ENCODE peak calls at places on chromosome 2, in six cellular contexts. H is GM12891, A is K562, L is HepG2, Q is GM12878, X is H1. E is an unnamed sample.

GRCh38 chr2:45128580-45128997 is 119.3 kb upstream of the SIX2 start:
- DNase-seq in H (no peak), X (no peak), Q (no peak), A (no peak), L (no peak), E (no peak)

GRCh38 chr2:146940016-146940685 is 904.7 kb upstream of the ACVR2A start:
- DNase-seq in A (no peak), H (no peak), Q (no peak), L (no peak), X (no peak), E (no peak)

GRCh38 chr2:127057371-127058245 is 49.3 kb downstream of the BIN1 start:
- DNase-seq in A (no peak), X (no peak), H (no peak), L (no peak), Q (no peak), E (no peak)

GRCh38 chr2:240786871-240787311 is 33.1 kb downstream of the KIF1A start:
- DNase-seq in A (no peak), H (no peak), L (no peak), Q (no peak), X (no peak), E (no peak)

GRCh38 chr2:212227755-212228154 is 310.8 kb downstream of the ERBB4 start:
- DNase-seq in Q (no peak), A (no peak), L (peak; percentile 39), X (no peak), H (no peak), E (no peak)

GRCh38 chr2:213086050-213086449 is 65.4 kb downstream of the IKZF2 start:
- DNase-seq in X (no peak), A (no peak), H (no peak), Q (no peak), L (no peak), E (no peak)

GRCh38 chr2:33529771-33530481 is 53.5 kb downstream of the RASGRP3 start:
- DNase-seq in H (no peak), A (peak; percentile 20), L (no peak), X (no peak), Q (peak; percentile 28), E (no peak)

GRCh38 chr2:70496819-70497218 is 56.8 kb downstream of the TGFA start:
- DNase-seq in X (no peak), H (no peak), Q (no peak), L (no peak), A (no peak), E (no peak)

GRCh38 chr2:205802069-205802468 is 119.8 kb downstream of the NRP2 start:
- DNase-seq in X (no peak), H (no peak), L (no peak), Q (no peak), A (no peak), E (no peak)

GRCh38 chr2:222637072-222637471 is 18.8 kb downstream of the FARSB start:
- DNase-seq in Q (no peak), A (no peak), L (no peak), H (no peak), X (no peak), E (no peak)

GRCh38 chr2:26574900-26575560 is 66.1 kb downstream of the CIB4 start:
- DNase-seq in X (no peak), Q (no peak), L (no peak), H (no peak), A (no peak), E (no peak)

GRCh38 chr2:171478345-171478744 is 43.9 kb upstream of the CYBRD1 start:
- DNase-seq in Q (no peak), H (no peak), X (no peak), L (no peak), A (no peak), E (no peak)

GRCh38 chr2:75311993-75312392 is 112.7 kb upstream of the TACR1 start:
- DNase-seq in L (peak; percentile 22), H (peak; percentile 47), Q (peak; percentile 89), A (peak; percentile 10), X (no peak), E (peak; percentile 32)

GRCh38 chr2:70569559-70569958 is 15.9 kb upstream of the TGFA start:
- DNase-seq in H (no peak), X (no peak), Q (no peak), L (no peak), A (no peak), E (no peak)

GRCh38 chr2:12711339-12711738 is 5.4 kb upstream of the TRIB2 start:
- DNase-seq in L (no peak), A (no peak), H (no peak), Q (no peak), X (no peak), E (no peak)

GRCh38 chr2:237647176-237648015 is 20.0 kb downstream of the LRRFIP1 start:
- DNase-seq in X (no peak), L (no peak), Q (no peak), A (no peak), H (no peak), E (no peak)

GRCh38 chr2:66794571-66794970 is 359.6 kb downstream of the MEIS1 start:
- DNase-seq in H (no peak), L (no peak), X (no peak), Q (no peak), A (no peak), E (no peak)

GRCh38 chr2:59276917-59277316 is 1035.8 kb upstream of the FANCL start:
- DNase-seq in X (no peak), L (no peak), H (no peak), A (no peak), Q (no peak), E (no peak)

DNA sequence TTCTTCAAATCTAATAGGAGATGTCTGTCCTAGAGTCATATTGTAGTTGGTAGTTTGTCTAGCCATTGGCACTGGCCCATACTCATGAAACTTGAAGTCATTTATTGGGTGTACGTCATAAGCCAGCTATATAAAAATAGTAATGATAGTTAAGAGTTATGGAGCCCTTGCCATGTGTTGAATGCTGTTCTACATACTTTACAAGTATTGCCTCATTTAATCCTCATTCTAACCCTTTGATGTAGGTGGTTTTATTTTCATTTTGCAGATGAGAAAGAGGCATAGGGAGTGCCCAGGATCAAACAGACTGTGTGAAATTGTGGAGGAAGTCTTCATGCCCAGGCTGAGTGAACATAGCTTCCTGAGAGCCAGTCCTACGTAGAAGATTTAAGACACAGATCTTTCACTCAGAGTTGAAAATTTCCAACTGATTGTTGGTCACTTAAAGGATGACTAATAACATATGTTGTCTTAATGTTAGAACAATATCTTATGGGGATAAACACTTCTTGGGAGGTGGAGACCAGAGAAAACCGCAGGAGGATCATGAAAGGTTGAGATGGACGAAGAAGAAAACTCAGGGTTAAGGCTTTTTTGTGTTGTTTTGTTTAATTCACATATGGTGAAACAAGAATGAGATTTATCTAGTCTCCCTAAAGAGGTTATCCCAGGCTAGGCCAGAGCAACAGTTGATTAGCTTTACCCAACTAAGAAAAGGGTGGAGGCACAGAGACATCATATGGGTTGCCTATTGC is 156.0 kb downstream of the CERS6 start:
- DNase-seq in A (no peak), Q (no peak), H (no peak), X (no peak), L (no peak), E (no peak)
- TF ChIP-seq POLR2AphosphoS5 in A (no peak), Q (no peak), H (no peak), X (no peak), L (no peak), E (no peak)

GRCh38 chr2:96971926-96972444 is 14.4 kb downstream of the FAM178B start:
- DNase-seq in H (no peak), X (no peak), Q (no peak), L (no peak), A (no peak), E (no peak)

GRCh38 chr2:96969321-96969720 is 17.1 kb downstream of the FAM178B start:
- DNase-seq in L (no peak), X (no peak), A (no peak), Q (no peak), H (no peak), E (no peak)

GRCh38 chr2:96967964-96968363 is 18.4 kb downstream of the FAM178B start:
- DNase-seq in L (no peak), X (no peak), H (no peak), Q (no peak), A (no peak), E (no peak)

GRCh38 chr2:96970248-96970875 is 16.0 kb downstream of the FAM178B start:
- DNase-seq in H (no peak), Q (no peak), X (no peak), L (no peak), A (no peak), E (no peak)

GRCh38 chr2:96970910-96971309 is 15.5 kb downstream of the FAM178B start:
- DNase-seq in A (no peak), Q (no peak), L (no peak), H (no peak), X (no peak), E (no peak)
- TF ChIP-seq TAF1 in A (no peak), Q (no peak), L (no peak), H (no peak), X (no peak), E (no peak)

DNA sequence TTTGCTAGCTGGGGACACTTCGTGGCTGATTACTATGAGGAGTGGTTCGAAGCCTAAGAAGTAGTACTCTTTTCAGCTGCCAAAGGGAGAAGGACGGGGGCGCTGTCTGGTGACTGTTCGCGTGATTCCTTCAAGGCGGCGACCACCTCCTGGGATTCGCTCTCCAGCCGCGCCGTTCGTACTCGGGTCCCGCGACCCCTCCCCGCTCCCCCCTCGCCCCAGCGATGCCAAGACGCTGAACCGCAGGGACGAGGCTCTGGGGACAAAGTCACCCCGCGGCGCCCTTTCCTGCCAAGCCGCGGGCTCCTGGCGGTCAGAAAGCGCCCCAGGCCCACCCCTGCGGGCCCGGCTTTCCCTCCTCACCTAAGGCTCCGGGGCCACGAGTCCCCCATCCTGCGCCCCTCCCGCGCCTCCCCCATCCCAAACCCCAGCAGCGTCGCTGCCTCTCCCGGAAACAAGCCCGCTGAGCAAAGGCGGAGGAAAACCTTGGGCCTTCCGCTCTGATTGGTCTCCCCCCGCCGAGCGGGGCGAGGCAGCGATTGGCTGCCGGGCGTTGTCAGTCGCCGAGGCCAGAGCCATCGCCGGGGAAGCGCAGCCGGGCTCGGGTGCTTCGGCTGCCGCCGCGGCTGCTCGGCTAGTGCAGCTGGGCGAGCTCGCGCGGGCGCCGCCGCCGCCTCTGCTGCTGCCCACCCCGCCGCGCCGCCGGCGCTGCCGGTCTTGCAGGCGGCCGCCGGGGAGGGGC is 404.3 kb downstream of the XIRP2 start:
- DNase-seq in H (peak; percentile 85), X (peak; percentile 87), Q (no peak), A (peak; percentile 58), L (peak; percentile 64), E (peak; percentile 81)
- TF ChIP-seq POLR2A in H (no peak), X (peak; percentile 67), Q (no peak), A (no peak), L (no peak), E (no peak)

DNA sequence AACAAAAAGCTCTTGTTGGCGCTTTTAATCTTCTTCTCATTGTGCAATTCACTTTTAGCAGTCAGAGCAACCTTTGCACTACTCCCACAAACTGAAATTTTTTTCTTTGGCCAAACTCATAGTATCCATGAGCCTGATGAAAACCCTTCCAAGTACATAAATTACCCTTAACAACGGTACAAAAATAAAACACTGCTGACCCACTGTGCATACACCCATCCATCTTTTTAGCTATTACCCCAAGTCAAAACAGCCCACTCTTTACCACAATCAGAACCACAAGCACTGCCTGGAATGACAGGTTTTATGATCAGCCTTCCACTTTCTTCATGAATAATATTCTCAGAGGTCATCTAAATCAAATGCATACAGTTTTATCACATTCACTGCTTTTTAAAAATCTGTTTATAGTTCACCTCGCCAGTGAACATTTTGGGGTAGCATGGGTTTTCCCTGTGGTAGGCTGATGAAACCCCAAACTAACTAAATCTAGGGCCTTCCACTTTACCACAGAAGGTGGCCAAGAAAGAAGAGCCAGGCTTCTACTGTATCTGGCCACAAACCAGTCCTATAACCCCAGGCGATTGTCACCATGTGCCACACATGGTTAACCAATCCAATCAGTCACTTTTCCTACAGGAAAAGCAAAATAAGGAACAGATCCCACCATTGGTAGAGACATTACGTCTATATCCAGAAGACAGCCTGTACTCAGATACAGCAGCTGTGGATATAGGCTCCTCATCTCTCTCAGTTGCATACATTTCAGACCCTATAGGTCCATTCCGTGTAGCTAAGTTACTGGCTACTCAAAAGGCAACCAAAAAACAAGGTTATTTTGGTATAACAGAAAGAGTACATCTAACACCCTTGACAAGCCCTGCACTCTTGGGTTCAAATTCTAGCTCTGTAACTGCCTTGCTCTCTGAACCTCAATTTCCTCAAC is 171.3 kb downstream of the THADA start:
- DNase-seq in A (no peak), L (peak; percentile 94), H (no peak), X (no peak), Q (no peak), E (no peak)
- TF ChIP-seq POLR2AphosphoS5 in A (no peak), L (no peak), H (no peak), X (no peak), Q (no peak), E (no peak)